ENCODE peak calls at places on chromosomes 12 and 14, in nine cellular contexts. E is keratinocyte, A is mucosa of descending colon, H is SJSA1, Y is pancreas, Q is PC-3, B is H7, P is MG63, G is GM23248. J is an unnamed sample. For H3K36me3, the result is how much of the 10 kb centered on the place peaks cover.

GRCh38 chr14:37874429-37875109 is 279.1 kb downstream of the TTC6 start:
- DNase-seq in B (peak), E (peak), Y (peak), P (peak), Q (peak), H (peak), G (peak), A (peak), J (peak)

GRCh38 chr12:175250-175649 is 38.7 kb downstream of the SLC6A12 start:
- DNase-seq in Q (no peak), P (no peak), A (no peak), E (no peak), Y (no peak), H (no peak), B (peak), G (peak), J (no peak)

GRCh38 chr14:104865631-104866441 is 768 bp downstream of the CEP170B start:
- DNase-seq in B (peak), P (peak), E (no peak), G (peak), Y (peak), H (peak), A (peak), Q (peak), J (peak)

GRCh38 chr12:2681426-2682205 is 113.2 kb upstream of the FKBP4 start:
- DNase-seq in A (no peak), B (no peak), E (no peak), H (peak), G (no peak), Y (peak), Q (no peak), P (no peak), J (no peak)

GRCh38 chr12:24012528-24012927 is 63.1 kb upstream of the SOX5 start:
- DNase-seq in E (no peak), B (no peak), Y (no peak), G (no peak), H (no peak), P (no peak), A (peak), Q (peak), J (no peak)

GRCh38 chr12:66500841-66501240 is 178.0 kb downstream of the GRIP1 start:
- DNase-seq in P (no peak), G (no peak), Q (no peak), E (no peak), B (no peak), H (no peak), A (no peak), Y (no peak), J (no peak)

GRCh38 chr12:92301329-92301728 is 155.7 kb upstream of the BTG1 start:
- DNase-seq in G (no peak), E (no peak), P (no peak), Q (no peak), Y (no peak), H (no peak), A (no peak), B (no peak), J (no peak)

GRCh38 chr12:107379852-107380567 is 286.7 kb upstream of the CRY1 start:
- DNase-seq in P (peak), G (peak), Y (peak), A (peak), E (no peak), Q (peak), B (no peak), H (peak), J (peak)

GRCh38 chr12:46269429-46270241 is 792 bp upstream of the SLC38A1 start:
- DNase-seq in B (peak), Y (no peak), E (no peak), H (no peak), G (peak), P (no peak), Q (peak), A (peak), J (peak)

GRCh38 chr12:76032043-76032981 is 736 bp upstream of the PHLDA1 start:
- DNase-seq in G (peak), H (no peak), Q (peak), P (peak), A (peak), Y (no peak), B (peak), E (no peak), J (peak)

GRCh38 chr12:30822385-30823139 is 67.8 kb upstream of the CAPRIN2 start:
- DNase-seq in A (peak), G (peak), P (peak), B (peak), Y (peak), E (no peak), Q (no peak), H (peak), J (peak)

GRCh38 chr12:103821773-103822172 is 19.3 kb downstream of the NT5DC3 start:
- DNase-seq in E (no peak), Y (no peak), Q (peak), P (no peak), A (no peak), H (no peak), B (no peak), G (peak), J (no peak)

GRCh38 chr14:70845601-70846000 is 36.3 kb upstream of the MAP3K9 start:
- DNase-seq in B (no peak), E (no peak), Q (no peak), G (no peak), H (no peak), Y (no peak), P (no peak), A (no peak), J (no peak)

GRCh38 chr12:52655720-52656124 is 3.7 kb upstream of the KRT2 start:
- DNase-seq in A (no peak), Y (peak), Q (peak), H (no peak), G (no peak), B (no peak), E (no peak), P (no peak), J (peak)

GRCh38 chr12:113070117-113070906 is 13.8 kb downstream of the DTX1 start:
- DNase-seq in E (no peak), G (no peak), A (peak), H (no peak), Q (no peak), Y (no peak), B (no peak), P (no peak), J (no peak)

GRCh38 chr12:13179159-13180074 is 17.1 kb upstream of the EMP1 start:
- DNase-seq in Q (peak), E (no peak), B (peak), G (peak), A (peak), Y (peak), P (peak), H (peak), J (peak)

GRCh38 chr12:104596128-104596799 is 139.5 kb downstream of the CHST11 start:
- DNase-seq in Y (no peak), B (no peak), A (peak), G (peak), E (no peak), H (no peak), Q (no peak), P (peak), J (no peak)

GRCh38 chr12:123232472-123232806 is 502 bp downstream of the MPHOSPH9 start:
- DNase-seq in G (peak), E (no peak), H (no peak), Q (no peak), B (no peak), P (no peak), A (no peak), Y (no peak), J (no peak)

GRCh38 chr12:123225443-123225842 is 7.5 kb downstream of the MPHOSPH9 start:
- DNase-seq in P (no peak), A (no peak), H (no peak), E (no peak), G (no peak), B (no peak), Y (no peak), Q (no peak), J (no peak)

GRCh38 chr12:123231931-123232330 is 1.0 kb downstream of the MPHOSPH9 start:
- DNase-seq in A (no peak), Q (no peak), E (no peak), P (no peak), Y (no peak), B (peak), H (no peak), G (no peak), J (no peak)

GRCh38 chr12:123223241-123223668 is 9.7 kb downstream of the MPHOSPH9 start:
- DNase-seq in Y (no peak), G (no peak), B (no peak), H (no peak), Q (no peak), A (peak), E (no peak), P (no peak), J (no peak)

DNA sequence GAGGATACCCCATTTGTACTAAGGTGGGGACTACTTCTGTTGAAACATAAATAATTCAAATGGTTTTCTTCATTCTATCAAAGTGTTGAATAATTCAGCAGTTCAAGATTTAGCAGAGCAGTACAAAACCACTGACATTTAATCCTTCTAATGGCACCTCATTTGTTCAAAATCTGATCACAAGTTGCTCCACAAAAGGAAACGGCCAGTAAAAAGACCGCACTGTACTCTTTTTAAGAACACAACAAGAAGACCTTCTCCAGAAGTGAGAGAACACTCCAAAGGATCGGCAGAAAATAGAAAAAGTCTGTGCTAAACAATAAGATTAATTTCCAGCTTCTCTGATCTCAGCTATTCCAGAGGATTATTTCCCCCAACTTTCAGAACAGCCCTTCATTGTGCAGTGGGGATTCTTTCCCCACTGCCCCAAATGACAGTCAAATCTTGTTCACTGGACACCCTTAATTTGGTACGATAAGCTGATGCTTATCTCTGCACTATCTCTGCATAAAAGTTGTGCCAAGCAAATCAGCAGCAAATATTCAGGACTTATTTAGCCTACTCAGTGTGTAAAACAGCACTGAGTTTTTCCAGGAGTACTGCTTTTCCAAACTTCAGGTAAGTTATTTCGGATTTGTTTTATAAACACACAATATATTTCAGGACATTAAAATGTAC is 5.2 kb downstream of the MPHOSPH9 start:
- DNase-seq in E (no peak), H (no peak), Q (no peak), A (no peak), B (no peak), P (no peak), G (no peak), Y (no peak), J (no peak)
- H3K36me3 ChIP-seq in E (under half), H (under half), Q (under half), A (under half), B (under half), P (under half), G (under half), Y (under half), J (under half)

GRCh38 chr12:110035534-110036104 is 12.7 kb downstream of the C12orf76 start:
- DNase-seq in G (no peak), A (no peak), P (no peak), Y (no peak), E (no peak), Q (no peak), H (no peak), B (no peak), J (no peak)
- H3K36me3 ChIP-seq in G (half or more), A (under half), P (half or more), Y (under half), E (under half), Q (under half), H (half or more), B (under half), J (under half)

GRCh38 chr12:11756022-11756421 is 106.5 kb downstream of the ETV6 start:
- DNase-seq in H (no peak), E (no peak), Y (no peak), B (no peak), P (no peak), Q (no peak), G (no peak), A (no peak), J (no peak)

GRCh38 chr12:11757531-11757930 is 108.1 kb downstream of the ETV6 start:
- DNase-seq in G (no peak), Q (no peak), E (no peak), Y (no peak), B (no peak), A (no peak), H (no peak), P (no peak), J (no peak)

GRCh38 chr12:11758087-11758837 is 108.8 kb downstream of the ETV6 start:
- DNase-seq in Y (no peak), A (no peak), P (no peak), E (no peak), H (no peak), B (no peak), Q (no peak), G (no peak), J (no peak)

GRCh38 chr12:11756523-11756922 is 107.0 kb downstream of the ETV6 start:
- DNase-seq in A (no peak), Q (no peak), H (no peak), E (no peak), P (no peak), G (no peak), Y (no peak), B (no peak), J (no peak)

GRCh38 chr12:11757095-11757494 is 107.6 kb downstream of the ETV6 start:
- DNase-seq in B (no peak), G (no peak), E (no peak), Y (no peak), A (no peak), H (no peak), P (no peak), Q (no peak), J (no peak)
- H3K36me3 ChIP-seq in B (under half), G (under half), E (under half), Y (under half), A (under half), H (under half), P (under half), Q (under half), J (under half)

GRCh38 chr12:122964439-122965257 is 1.6 kb downstream of the ABCB9 start:
- DNase-seq in E (no peak), B (no peak), P (no peak), H (no peak), Q (no peak), Y (no peak), G (no peak), A (no peak), J (no peak)

GRCh38 chr12:122959566-122960192 is 6.6 kb downstream of the ABCB9 start:
- DNase-seq in Q (no peak), A (no peak), Y (no peak), H (no peak), P (no peak), B (no peak), G (no peak), E (no peak), J (no peak)

GRCh38 chr12:122963928-122964240 is 2.4 kb downstream of the ABCB9 start:
- DNase-seq in Q (no peak), A (no peak), G (peak), E (no peak), P (peak), H (no peak), B (no peak), Y (peak), J (no peak)

GRCh38 chr12:122960193-122960569 is 6.1 kb downstream of the ABCB9 start:
- DNase-seq in Q (no peak), H (no peak), B (no peak), G (no peak), Y (no peak), P (no peak), A (no peak), E (no peak), J (no peak)

GRCh38 chr12:122961551-122962329 is 4.5 kb downstream of the ABCB9 start:
- DNase-seq in E (no peak), A (peak), P (no peak), Q (no peak), H (no peak), B (no peak), G (peak), Y (no peak), J (no peak)
- H3K36me3 ChIP-seq in E (under half), A (under half), P (under half), Q (under half), H (under half), B (under half), G (under half), Y (under half), J (under half)

DNA sequence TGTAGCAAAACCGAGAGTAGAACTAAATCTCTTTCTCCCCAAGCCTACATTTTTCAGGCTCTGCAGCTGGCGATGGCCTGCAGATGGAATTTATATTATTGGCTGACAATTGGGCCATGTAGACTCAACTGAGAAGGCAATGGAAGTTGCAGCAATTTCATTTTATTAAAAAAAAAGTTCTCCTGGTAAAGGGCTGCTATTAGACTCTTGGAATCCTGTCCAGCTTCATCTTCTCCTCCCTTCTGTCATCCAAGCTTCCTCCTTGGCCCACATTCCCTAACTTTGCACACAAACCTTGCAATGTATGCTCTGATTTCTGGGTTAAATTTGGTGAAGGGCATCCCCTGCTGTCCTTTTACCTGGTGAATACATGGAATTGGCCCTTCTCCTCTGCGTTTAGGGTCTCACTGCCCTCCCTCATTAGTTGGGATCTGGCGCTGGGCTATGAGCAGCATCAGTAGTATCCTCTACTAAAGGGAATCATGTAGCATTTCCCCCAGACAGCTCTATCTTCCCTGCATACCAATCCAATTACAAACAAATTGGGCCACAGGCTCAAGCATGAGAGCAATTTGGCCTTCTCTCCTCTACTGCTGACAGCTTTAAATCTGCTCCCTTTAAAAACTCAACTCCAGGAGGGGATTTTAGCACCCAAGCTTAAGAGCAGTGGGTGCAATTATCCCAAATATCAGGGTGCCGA is 336.9 kb downstream of the BMP4 start:
- DNase-seq in Q (peak), Y (no peak), G (peak), B (no peak), P (peak), H (no peak), E (no peak), A (no peak), J (no peak)
- H3K36me3 ChIP-seq in Q (under half), Y (under half), G (under half), B (under half), P (under half), H (under half), E (under half), A (under half), J (under half)

DNA sequence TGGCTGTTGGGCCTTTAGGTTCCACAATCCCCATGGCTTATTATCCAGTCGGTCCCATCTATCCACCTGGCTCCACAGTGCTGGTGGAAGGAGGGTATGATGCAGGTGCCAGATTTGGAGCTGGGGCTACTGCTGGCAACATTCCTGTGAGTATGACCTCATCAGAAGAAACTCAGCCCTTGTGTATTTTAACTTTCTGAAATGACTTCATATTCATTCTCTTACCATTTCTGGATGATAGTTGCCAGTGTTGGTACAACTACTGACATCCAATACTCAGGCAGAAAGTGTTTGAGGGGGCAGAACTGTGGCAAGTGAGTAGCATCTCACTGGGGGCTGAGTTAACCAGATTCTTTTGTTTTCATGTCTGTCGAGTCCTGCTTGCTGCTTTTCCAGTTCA is 2.3 kb downstream of the DAZAP2 start:
- DNase-seq in A (no peak), B (no peak), G (peak), P (no peak), Q (peak), Y (no peak), H (no peak), E (no peak), J (no peak)
- H3K36me3 ChIP-seq in A (under half), B (under half), G (under half), P (half or more), Q (under half), Y (under half), H (half or more), E (under half), J (under half)

GRCh38 chr14:50676814-50677516 is 8.9 kb upstream of the SAV1 start:
- DNase-seq in Y (no peak), P (no peak), A (no peak), Q (no peak), G (no peak), H (no peak), E (no peak), B (no peak), J (no peak)

GRCh38 chr14:50677527-50678063 is 9.5 kb upstream of the SAV1 start:
- DNase-seq in H (no peak), G (peak), Q (peak), B (no peak), P (no peak), A (no peak), E (no peak), Y (no peak), J (peak)

GRCh38 chr14:50679674-50680073 is 11.6 kb upstream of the SAV1 start:
- DNase-seq in H (no peak), B (no peak), G (no peak), E (no peak), Q (no peak), A (no peak), Y (no peak), P (no peak), J (no peak)

GRCh38 chr14:50675597-50675996 is 7.5 kb upstream of the SAV1 start:
- DNase-seq in Q (peak), B (no peak), P (peak), E (no peak), Y (no peak), G (peak), H (no peak), A (no peak), J (peak)

DNA sequence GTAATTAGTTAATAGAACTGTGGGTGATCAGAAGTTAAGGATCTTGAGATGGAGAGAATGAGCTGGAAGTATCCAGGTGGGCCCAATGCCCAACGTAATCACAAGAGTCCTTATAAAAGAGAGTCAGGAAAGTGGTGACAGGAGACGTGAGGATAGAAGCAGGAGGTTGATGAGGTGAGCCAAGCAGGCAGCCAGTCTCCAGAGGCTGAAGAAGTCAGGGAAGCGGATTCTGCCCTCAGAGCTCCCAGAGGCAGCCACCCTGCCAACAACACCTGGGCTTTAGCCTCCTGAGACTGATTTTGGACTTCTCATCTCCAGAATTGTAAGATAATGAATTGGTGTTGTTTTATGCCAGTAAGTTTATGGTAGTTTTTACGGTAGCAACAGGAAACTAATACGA is 10.1 kb upstream of the SAV1 start:
- DNase-seq in P (no peak), B (no peak), E (no peak), H (no peak), G (peak), Y (no peak), Q (no peak), A (no peak), J (no peak)
- H3K36me3 ChIP-seq in P (under half), B (under half), E (under half), H (under half), G (under half), Y (under half), Q (under half), A (under half), J (under half)